ENCODE peak calls at places on chromosomes 5 and 9, in six cellular contexts. R is heart right ventricle, O is lower lobe of right lung, W is fibroblast of lung, N is ovary, K is tibial artery. V is an unnamed sample.

GRCh38 chr9:74499111-74499601 is 2.0 kb downstream of the RORB start:
- DNase-seq in R (peak), O (no peak), W (peak), N (no peak), K (no peak), V (no peak)

GRCh38 chr5:7717691-7718090 is 133.2 kb downstream of the CFAP90 start:
- DNase-seq in R (no peak), O (no peak), W (peak), N (no peak), K (no peak), V (no peak)

GRCh38 chr5:55344392-55344992 is 36.7 kb downstream of the MTREX start:
- DNase-seq in R (no peak), O (no peak), W (peak), N (peak), K (peak), V (peak)

GRCh38 chr9:94630833-94631232 is 8.5 kb downstream of the FBP1 start:
- DNase-seq in R (no peak), O (no peak), W (no peak), N (no peak), K (no peak), V (peak)

GRCh38 chr9:8855046-8855445 is 1055.5 kb upstream of the DMAC1 start:
- DNase-seq in R (no peak), O (no peak), W (peak), N (no peak), K (no peak), V (no peak)

GRCh38 chr9:113523421-113524141 is 60.1 kb downstream of the RGS3 start:
- DNase-seq in R (peak), O (peak), W (peak), N (no peak), K (peak), V (no peak)

GRCh38 chr5:43358338-43358737 is 45.1 kb upstream of the HMGCS1 start:
- DNase-seq in R (no peak), O (no peak), W (no peak), N (no peak), K (no peak), V (no peak)

GRCh38 chr5:79408028-79408427 is 105.9 kb downstream of the HOMER1 start:
- DNase-seq in R (no peak), O (no peak), W (no peak), N (no peak), K (no peak), V (no peak)

GRCh38 chr5:5244581-5244980 is 104.5 kb downstream of the ADAMTS16 start:
- DNase-seq in R (no peak), O (no peak), W (no peak), N (no peak), K (no peak), V (no peak)

GRCh38 chr9:71352837-71353236 is 231.4 kb upstream of the TRPM3 start:
- DNase-seq in R (no peak), O (no peak), W (no peak), N (no peak), K (no peak), V (no peak)

GRCh38 chr5:145968970-145969713 is 32.8 kb downstream of the SH3RF2 start:
- DNase-seq in R (no peak), O (no peak), W (no peak), N (no peak), K (no peak), V (peak)

GRCh38 chr9:5712651-5713360 is 83.9 kb downstream of the RIC1 start:
- DNase-seq in R (no peak), O (no peak), W (no peak), N (no peak), K (no peak), V (no peak)

GRCh38 chr9:11646831-11647230 is 1034.0 kb upstream of the PTPRD start:
- DNase-seq in R (no peak), O (no peak), W (no peak), N (no peak), K (no peak), V (no peak)

GRCh38 chr9:77945798-77946197 is 85.8 kb downstream of the GNAQ start:
- DNase-seq in R (no peak), O (no peak), W (peak), N (no peak), K (no peak), V (no peak)

GRCh38 chr5:79956173-79956670 is 34.8 kb downstream of the MTX3 start:
- DNase-seq in R (no peak), O (no peak), W (peak), N (no peak), K (no peak), V (no peak)

GRCh38 chr5:15834596-15835245 is 334.7 kb downstream of the FBXL7 start:
- DNase-seq in R (no peak), O (no peak), W (peak), N (no peak), K (no peak), V (peak)

GRCh38 chr5:73093943-73094342 is 26.4 kb upstream of the TMEM171 start:
- DNase-seq in R (no peak), O (no peak), W (peak), N (no peak), K (no peak), V (no peak)

GRCh38 chr5:169772256-169772655 is 135.2 kb downstream of the DOCK2 start:
- DNase-seq in R (no peak), O (no peak), W (peak), N (no peak), K (no peak), V (no peak)

GRCh38 chr5:93990504-93991085 is 249.2 kb upstream of the POU5F2 start:
- DNase-seq in R (no peak), O (no peak), W (no peak), N (no peak), K (no peak), V (peak)

GRCh38 chr5:160628295-160629006 is 206.8 kb downstream of the PTTG1 start:
- DNase-seq in R (no peak), O (no peak), W (no peak), N (no peak), K (no peak), V (no peak)

GRCh38 chr5:8740595-8740994 is 805.3 kb downstream of the SEMA5A start:
- DNase-seq in R (no peak), O (no peak), W (no peak), N (no peak), K (no peak), V (no peak)

GRCh38 chr9:110592075-110592830 is 12.7 kb upstream of the SVEP1 start:
- DNase-seq in R (no peak), O (no peak), W (no peak), N (no peak), K (no peak), V (no peak)

GRCh38 chr5:37471666-37472197 is 92.6 kb downstream of the WDR70 start:
- DNase-seq in R (no peak), O (no peak), W (no peak), N (no peak), K (no peak), V (no peak)

GRCh38 chr9:70563437-70564204 is 149.2 kb upstream of the KLF9 start:
- DNase-seq in R (no peak), O (no peak), W (peak), N (no peak), K (no peak), V (no peak)

GRCh38 chr5:151126199-151126645 is 31.4 kb downstream of the ANXA6 start:
- DNase-seq in R (peak), O (peak), W (peak), N (peak), K (peak), V (peak)

GRCh38 chr5:179266291-179267070 is 78.8 kb downstream of the ADAMTS2 start:
- DNase-seq in R (no peak), O (peak), W (no peak), N (peak), K (peak), V (no peak)

GRCh38 chr5:119343766-119344165 is 12.1 kb upstream of the TNFAIP8 start:
- DNase-seq in R (no peak), O (no peak), W (peak), N (no peak), K (no peak), V (no peak)

GRCh38 chr5:10250804-10251276 is 760 bp downstream of the CCT5 start:
- DNase-seq in R (no peak), O (no peak), W (peak), N (no peak), K (no peak), V (no peak)

GRCh38 chr9:32487981-32488380 is 38.0 kb downstream of the RIGI start:
- DNase-seq in R (no peak), O (no peak), W (peak), N (no peak), K (no peak), V (no peak)

GRCh38 chr5:134580001-134580460 is 52.6 kb downstream of the SAR1B start:
- DNase-seq in R (no peak), O (no peak), W (no peak), N (no peak), K (no peak), V (no peak)

GRCh38 chr5:135468086-135468485 is 15.9 kb upstream of the TIFAB start:
- DNase-seq in R (no peak), O (no peak), W (no peak), N (no peak), K (no peak), V (no peak)

GRCh38 chr9:108816037-108816436 is 39.7 kb downstream of the ACTL7B start:
- DNase-seq in R (no peak), O (peak), W (no peak), N (no peak), K (no peak), V (no peak)

GRCh38 chr9:137237759-137238726 is 3.0 kb upstream of the TUBB4B start:
- DNase-seq in R (no peak), O (no peak), W (no peak), N (no peak), K (no peak), V (peak)

GRCh38 chr9:89390068-89390555 is 71.8 kb downstream of the SECISBP2 start:
- DNase-seq in R (no peak), O (no peak), W (no peak), N (no peak), K (no peak), V (no peak)

GRCh38 chr5:36722913-36723312 is 116.5 kb downstream of the SLC1A3 start:
- DNase-seq in R (no peak), O (no peak), W (peak), N (no peak), K (no peak), V (no peak)

GRCh38 chr9:13109781-13110180 is 169.7 kb downstream of the MPDZ start:
- DNase-seq in R (no peak), O (no peak), W (no peak), N (no peak), K (no peak), V (no peak)

GRCh38 chr9:126108240-126108639 is 218.4 kb upstream of the MVB12B start:
- DNase-seq in R (no peak), O (no peak), W (no peak), N (no peak), K (no peak), V (no peak)

GRCh38 chr5:97297063-97297715 is 114.1 kb upstream of the RIOK2 start:
- DNase-seq in R (no peak), O (no peak), W (peak), N (no peak), K (no peak), V (peak)
- TF ChIP-seq CTCF in R (peak), O (no peak), W (peak), N (no peak), K (no peak), V (peak)

GRCh38 chr5:139658928-139659667 is 10.9 kb downstream of the CXXC5 start:
- DNase-seq in R (peak), O (no peak), W (peak), N (no peak), K (peak), V (no peak)
- H3K4me3 ChIP-seq in R (no peak), O (peak), W (peak), N (peak), K (peak), V (no peak)

GRCh38 chr9:127449332-127449966 is 1.8 kb downstream of the RPL12 start:
- DNase-seq in R (no peak), O (no peak), W (no peak), N (no peak), K (no peak), V (no peak)

GRCh38 chr9:127451681-127452480 is 571 bp downstream of the LRSAM1 start:
- DNase-seq in R (peak), O (peak), W (peak), N (peak), K (no peak), V (no peak)

GRCh38 chr9:127450170-127450830 is 906 bp downstream of the RPL12 start:
- DNase-seq in R (no peak), O (no peak), W (no peak), N (no peak), K (no peak), V (no peak)

GRCh38 chr9:127452481-127453092 is 1.3 kb downstream of the LRSAM1 start:
- DNase-seq in R (peak), O (peak), W (peak), N (peak), K (peak), V (peak)

GRCh38 chr9:127450831-127451680 is at the start of the genes LRSAM1 and RPL12:
- DNase-seq in R (peak), O (peak), W (peak), N (peak), K (peak), V (peak)
- TF ChIP-seq CTCF in R (peak), O (no peak), W (peak), N (no peak), K (no peak), V (no peak)

DNA sequence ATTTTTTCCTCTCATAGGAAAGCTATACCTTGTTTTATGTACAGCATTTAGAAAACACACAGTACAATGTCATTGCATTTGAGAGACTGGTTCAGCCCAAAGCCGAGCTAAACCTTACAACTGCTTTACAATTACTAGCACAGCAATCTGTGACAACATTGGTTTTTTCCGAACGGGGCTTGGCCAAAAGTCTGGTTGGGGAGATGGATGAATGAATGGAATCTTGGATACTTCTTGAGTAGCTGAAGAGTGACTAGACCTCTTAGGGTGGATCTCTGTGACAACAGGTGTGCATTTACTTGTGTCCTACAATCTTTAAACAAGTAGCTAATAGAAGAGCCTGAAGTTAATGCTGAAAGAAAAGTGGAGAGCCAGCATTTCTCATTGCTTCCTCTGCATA is 1.2 kb downstream of the SGCD start:
- DNase-seq in R (no peak), O (no peak), W (peak), N (no peak), K (no peak), V (no peak)
- H3K4me3 ChIP-seq in R (peak), O (peak), W (peak), N (peak), K (peak), V (no peak)

GRCh38 chr5:38723423-38723822 is 122.4 kb upstream of the OSMR start:
- DNase-seq in R (no peak), O (no peak), W (no peak), N (no peak), K (no peak), V (no peak)

GRCh38 chr5:38724301-38725030 is 121.3 kb upstream of the OSMR start:
- DNase-seq in R (no peak), O (no peak), W (peak), N (no peak), K (no peak), V (no peak)

GRCh38 chr5:38722918-38723317 is 122.9 kb upstream of the OSMR start:
- DNase-seq in R (no peak), O (no peak), W (no peak), N (no peak), K (no peak), V (no peak)

GRCh38 chr5:38725419-38725865 is 120.4 kb upstream of the OSMR start:
- DNase-seq in R (no peak), O (no peak), W (no peak), N (no peak), K (no peak), V (no peak)

DNA sequence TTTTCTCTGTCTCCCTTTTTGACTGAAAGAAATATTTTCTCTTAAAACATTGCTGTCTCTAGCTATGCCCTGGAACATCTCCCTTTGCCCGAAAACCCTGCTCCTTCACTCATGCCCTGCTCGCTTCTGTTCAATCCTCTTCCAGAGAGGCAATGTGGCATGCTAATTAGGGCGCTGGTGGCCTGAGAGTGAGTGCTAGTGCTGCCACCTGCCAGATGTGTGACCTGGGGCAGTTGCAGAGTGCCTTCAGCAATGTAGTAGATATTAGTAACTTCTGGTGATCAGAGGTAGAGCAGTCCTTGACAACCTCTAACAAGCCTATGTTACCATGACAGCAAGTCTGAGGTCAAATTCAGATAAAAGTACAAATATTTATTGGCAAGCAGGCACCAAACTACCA is 119.5 kb upstream of the OSMR start:
- DNase-seq in R (no peak), O (no peak), W (no peak), N (no peak), K (no peak), V (no peak)
- TF ChIP-seq CTCF in R (no peak), O (no peak), W (no peak), N (no peak), K (no peak), V (peak)

V was measured in LNCaP clone FGC.